ENCODE peak calls at places on chromosomes 1 and 21, in four cellular contexts. P is lower lobe of right lung, C is tibial artery, I is hepatocyte. T is an unnamed sample.

GRCh38 chr1:30186586-30186985 is 536.8 kb downstream of the MATN1 start:
- DNase-seq in I (no peak), C (no peak), P (no peak), T (no peak)

GRCh38 chr21:15221799-15222386 is 157.1 kb upstream of the NRIP1 start:
- DNase-seq in I (peak; percentile 48), P (peak; percentile 61), C (no peak), T (peak; percentile 99)

GRCh38 chr1:24635195-24635843 is 7.8 kb upstream of the SRRM1 start:
- DNase-seq in P (no peak), I (peak; percentile 77), C (no peak), T (peak; percentile 79)

GRCh38 chr1:63615809-63616420 is 22.7 kb downstream of the PGM1 start:
- DNase-seq in C (no peak), P (no peak), I (peak; percentile 82), T (peak; percentile 64)

GRCh38 chr1:206631085-206631509 is 4.2 kb upstream of the DYRK3 start:
- DNase-seq in P (no peak), C (no peak), I (peak; percentile 74), T (peak; percentile 72)

GRCh38 chr1:111882986-111883560 is 106.4 kb downstream of the KCND3 start:
- DNase-seq in P (no peak), I (no peak), C (no peak), T (no peak)

GRCh38 chr1:197481101-197481500 is 213.0 kb downstream of the CRB1 start:
- DNase-seq in P (no peak), I (no peak), C (no peak), T (no peak)

GRCh38 chr21:42794551-42794950 is 84.8 kb downstream of the WDR4 start:
- DNase-seq in C (no peak), P (no peak), I (no peak), T (no peak)

GRCh38 chr1:43563779-43564616 is 33.3 kb downstream of the PTPRF start:
- DNase-seq in I (peak; percentile 69), P (no peak), C (no peak), T (peak; percentile 88)

GRCh38 chr1:119079881-119080280 is 60.6 kb downstream of the WARS2 start:
- DNase-seq in P (no peak), I (no peak), C (no peak), T (no peak)

GRCh38 chr21:43858806-43859648 is 6.0 kb upstream of the AGPAT3 start:
- DNase-seq in C (no peak), P (no peak), I (no peak), T (no peak)
- TF ChIP-seq CTCF in C (no peak), P (no peak), I (no peak), T (no peak)

DNA sequence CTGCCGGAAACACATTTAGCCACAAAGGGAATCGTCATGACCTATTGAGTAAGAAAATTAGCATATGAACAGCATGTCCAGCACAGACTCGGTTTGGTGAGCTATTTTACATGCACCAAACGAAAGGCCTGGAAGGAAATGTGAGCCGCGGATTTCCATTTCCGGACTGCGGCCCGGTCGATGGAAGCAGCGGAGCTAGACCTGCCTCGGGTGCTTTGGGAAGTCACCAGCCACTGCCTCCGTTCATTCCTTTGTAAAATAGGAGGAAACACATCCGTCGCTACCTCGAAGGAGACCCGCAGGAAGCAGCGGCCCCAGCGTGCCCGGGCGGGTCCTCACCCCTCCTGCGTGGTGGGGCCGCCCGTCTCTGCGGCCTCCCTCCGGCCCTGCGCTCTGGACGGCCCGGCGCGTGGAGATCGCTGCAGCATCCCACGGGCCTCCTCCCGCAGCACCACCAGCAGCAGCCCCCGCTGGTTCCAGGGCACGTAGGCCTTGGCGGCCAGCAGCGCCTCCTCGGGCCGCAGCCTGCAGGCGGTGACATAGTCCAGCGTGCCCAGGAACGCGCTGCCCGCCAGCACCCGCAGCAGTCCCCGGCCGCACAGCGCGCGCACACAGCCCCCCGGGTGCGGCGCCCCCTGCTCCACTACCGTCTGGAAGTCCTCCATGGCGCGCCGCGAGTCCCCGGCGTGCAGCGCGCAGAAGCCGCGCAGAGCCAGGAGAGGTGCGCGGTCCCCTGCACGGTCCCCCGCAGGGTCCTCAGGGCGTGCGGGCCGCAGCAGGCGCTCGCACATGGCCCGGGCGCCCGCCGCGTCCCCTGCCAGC is 12.1 kb downstream of the TTC34 start:
- DNase-seq in I (no peak), C (peak; percentile 35), P (peak; percentile 28), T (no peak)
- H3K27me3 ChIP-seq in I (no peaks in the 10 kb centered on the region), C (no peaks in the 10 kb centered on the region), P (peaks cover 59% of the 10 kb centered on the region), T (no peaks in the 10 kb centered on the region)

GRCh38 chr1:179105393-179105792 is 23.5 kb downstream of the TOR3A start:
- DNase-seq in I (peak; percentile 59), C (no peak), P (no peak), T (peak; percentile 66)
- TF ChIP-seq CTCF in I (peak; percentile 40), C (no peak), P (peak; percentile 22), T (peak; percentile 74)

DNA sequence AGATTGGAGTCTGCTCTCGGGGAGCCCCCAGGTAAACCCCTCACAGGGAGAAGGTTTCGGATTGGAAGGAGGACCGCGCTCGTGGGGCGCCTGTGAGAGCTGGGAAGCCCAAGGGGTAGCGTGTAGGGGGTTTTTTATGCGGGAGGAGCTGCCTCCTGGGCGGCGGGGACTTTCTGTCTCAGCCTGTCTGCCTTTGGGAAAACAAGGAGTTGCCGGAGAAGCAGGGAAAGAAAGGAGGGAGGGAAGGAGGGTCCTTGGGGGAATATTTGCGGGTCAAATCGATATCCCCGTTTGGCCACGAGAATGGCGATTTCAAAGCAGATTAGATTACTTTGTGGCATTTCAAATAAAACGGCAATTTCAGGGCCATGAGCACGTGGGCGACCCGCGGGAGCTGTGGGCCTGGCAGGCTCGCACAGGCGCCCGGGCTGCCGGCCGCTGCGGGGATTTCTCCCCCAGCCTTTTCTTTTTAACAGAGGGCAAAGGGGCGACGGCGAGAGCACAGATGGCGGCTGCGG is 9.7 kb downstream of the SIM2 start:
- DNase-seq in I (no peak), P (no peak), C (peak; percentile 57), T (no peak)
- H3K27me3 ChIP-seq in I (peaks cover 100% of the 10 kb centered on the region), P (peaks cover 96% of the 10 kb centered on the region), C (peaks cover 6% of the 10 kb centered on the region), T (peaks cover 63% of the 10 kb centered on the region)

GRCh38 chr1:39387452-39387851 is 104.0 kb upstream of the BMP8A start:
- DNase-seq in C (no peak), I (peak; percentile 40), P (no peak), T (peak; percentile 46)
- TF ChIP-seq CTCF in C (no peak), I (peak; percentile 15), P (no peak), T (peak; percentile 11)

GRCh38 chr1:8871965-8872399 is 6.5 kb downstream of the ENO1 start:
- DNase-seq in P (no peak), I (no peak), C (no peak), T (peak; percentile 38)

GRCh38 chr1:8873001-8873400 is 5.5 kb downstream of the ENO1 start:
- DNase-seq in P (no peak), I (no peak), C (no peak), T (no peak)

GRCh38 chr1:8870605-8871538 is 7.6 kb downstream of the ENO1 start:
- DNase-seq in C (no peak), P (no peak), I (peak; percentile 43), T (peak; percentile 73)

GRCh38 chr1:8870118-8870517 is 8.4 kb downstream of the ENO1 start:
- DNase-seq in P (no peak), C (no peak), I (no peak), T (no peak)

DNA sequence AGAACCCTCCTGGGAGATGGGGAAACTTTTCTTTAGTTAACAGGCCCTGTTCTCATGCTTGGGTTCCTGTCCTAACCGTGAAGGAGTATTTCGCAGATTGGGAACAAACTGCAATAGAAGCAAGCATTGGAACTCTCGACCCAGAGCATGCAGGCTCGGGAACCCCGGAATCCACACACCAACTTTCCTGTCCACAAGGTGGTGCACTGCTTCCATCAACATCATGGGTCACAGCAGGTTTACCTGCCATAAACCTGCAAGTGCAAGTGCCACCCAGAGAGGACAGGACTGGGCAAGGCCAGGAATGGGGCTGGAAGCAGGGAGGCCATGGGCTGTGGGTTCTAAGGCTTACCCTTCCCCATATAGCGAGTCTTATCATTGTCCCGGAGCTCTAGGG is 6.9 kb downstream of the ENO1 start:
- DNase-seq in I (peak; percentile 44), C (no peak), P (no peak), T (peak; percentile 46)
- H3K27me3 ChIP-seq in I (no peaks in the 10 kb centered on the region), C (no peaks in the 10 kb centered on the region), P (no peaks in the 10 kb centered on the region), T (no peaks in the 10 kb centered on the region)

GRCh38 chr1:61210435-61211012 is 128.2 kb downstream of the NFIA start:
- DNase-seq in I (no peak), C (no peak), P (no peak), T (no peak)
- TF ChIP-seq CTCF in I (peak; percentile 30), C (no peak), P (no peak), T (no peak)

GRCh38 chr1:58136502-58136901 is 410.0 kb downstream of the OMA1 start:
- DNase-seq in I (no peak), P (no peak), C (no peak), T (no peak)

DNA sequence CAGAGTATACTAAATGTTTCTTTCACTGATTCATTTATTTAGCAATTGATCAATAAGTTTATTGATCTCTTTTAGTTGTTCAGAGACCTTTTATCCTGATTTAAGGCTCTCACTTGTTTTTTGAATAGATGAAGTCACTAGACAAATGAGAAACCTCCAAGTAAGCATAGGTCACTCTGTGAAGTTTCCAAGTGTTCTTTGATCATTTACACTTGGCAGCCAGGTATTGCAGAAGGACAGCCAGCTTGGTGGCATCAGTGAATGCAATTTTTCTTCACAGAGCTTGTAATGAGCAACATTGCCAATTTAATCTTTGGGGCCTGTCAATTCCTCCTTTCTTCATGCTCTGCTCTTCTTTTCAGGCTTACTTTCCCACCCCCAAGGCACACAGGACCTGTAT is 413.0 kb downstream of the OMA1 start:
- DNase-seq in P (no peak), I (no peak), C (no peak), T (no peak)
- H3K27me3 ChIP-seq in P (no peaks in the 10 kb centered on the region), I (no peaks in the 10 kb centered on the region), C (no peaks in the 10 kb centered on the region), T (no peaks in the 10 kb centered on the region)

DNA sequence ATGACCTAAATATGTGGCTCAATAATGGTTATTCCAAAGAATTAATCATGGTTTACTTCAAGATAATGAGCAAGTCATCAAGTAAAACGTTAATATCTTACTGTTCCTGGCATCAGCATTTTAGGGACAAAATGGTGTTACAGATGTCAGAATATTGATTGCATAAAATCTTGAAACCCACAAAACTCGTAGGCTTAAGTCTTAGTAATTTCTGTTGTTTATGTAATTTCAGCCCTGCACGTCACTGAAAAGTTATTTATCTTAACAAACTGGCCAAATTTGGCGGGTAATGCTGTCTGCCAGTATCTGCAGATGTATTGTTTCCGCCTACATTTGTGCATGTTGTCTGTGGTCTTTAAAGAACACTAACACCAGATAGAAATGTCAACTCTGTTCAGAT is 25.8 kb downstream of the CDC7 start:
- DNase-seq in C (no peak), P (no peak), I (no peak), T (no peak)
- TF ChIP-seq CTCF in C (no peak), P (no peak), I (no peak), T (no peak)

T was measured in bronchial epithelial cell.